ENCODE peak calls at places on chromosome 16, in seven cellular contexts. One of them, this sample, is unnamed.

GRCh38 chr16:30541502-30542329 is 7.1 kb upstream of the ZNF747 start:
- DNase-seq in breast epithelium: no peak
- DNase-seq in CD8-positive, alpha-beta T cell: no peak
- DNase-seq in HCT116: no peak
- DNase-seq in body of pancreas: no peak
- DNase-seq in PC-3: peak; percentile 13
- DNase-seq in stomach: peak; percentile 80
- DNase-seq in this sample: no peak

GRCh38 chr16:48013476-48013875 is 142.3 kb downstream of the ABCC12 start:
- DNase-seq in PC-3: peak; percentile 88
- DNase-seq in breast epithelium: no peak
- DNase-seq in HCT116: no peak
- DNase-seq in body of pancreas: no peak
- DNase-seq in CD8-positive, alpha-beta T cell: no peak
- DNase-seq in stomach: no peak
- DNase-seq in this sample: no peak

GRCh38 chr16:4057439-4057877 is 58.8 kb downstream of the ADCY9 start:
- DNase-seq in breast epithelium: no peak
- DNase-seq in CD8-positive, alpha-beta T cell: no peak
- DNase-seq in body of pancreas: no peak
- DNase-seq in HCT116: no peak
- DNase-seq in PC-3: no peak
- DNase-seq in stomach: no peak
- DNase-seq in this sample: no peak

GRCh38 chr16:80459331-80459777 is 81.4 kb upstream of the DYNLRB2 start:
- DNase-seq in HCT116: no peak
- DNase-seq in CD8-positive, alpha-beta T cell: no peak
- DNase-seq in stomach: no peak
- DNase-seq in breast epithelium: peak; percentile 26
- DNase-seq in PC-3: no peak
- DNase-seq in body of pancreas: peak; percentile 36
- DNase-seq in this sample: no peak

GRCh38 chr16:25289466-25289865 is 31.8 kb upstream of the ZKSCAN2 start:
- DNase-seq in stomach: no peak
- DNase-seq in body of pancreas: no peak
- DNase-seq in HCT116: no peak
- DNase-seq in CD8-positive, alpha-beta T cell: no peak
- DNase-seq in PC-3: no peak
- DNase-seq in breast epithelium: no peak
- DNase-seq in this sample: no peak

GRCh38 chr16:52251495-52251894 is 295.4 kb downstream of the TOX3 start:
- DNase-seq in body of pancreas: no peak
- DNase-seq in CD8-positive, alpha-beta T cell: no peak
- DNase-seq in PC-3: no peak
- DNase-seq in breast epithelium: no peak
- DNase-seq in stomach: no peak
- DNase-seq in HCT116: no peak
- DNase-seq in this sample: no peak

GRCh38 chr16:35565626-35566025 is 2106.2 kb downstream of the TP53TG3F start:
- DNase-seq in breast epithelium: no peak
- DNase-seq in stomach: no peak
- DNase-seq in HCT116: no peak
- DNase-seq in PC-3: no peak
- DNase-seq in CD8-positive, alpha-beta T cell: no peak
- DNase-seq in body of pancreas: no peak
- DNase-seq in this sample: no peak

GRCh38 chr16:4309833-4310266 is 6.0 kb upstream of the GLIS2 start:
- DNase-seq in HCT116: peak; percentile 61
- DNase-seq in CD8-positive, alpha-beta T cell: peak; percentile 32
- DNase-seq in PC-3: peak; percentile 58
- DNase-seq in breast epithelium: no peak
- DNase-seq in stomach: peak; percentile 82
- DNase-seq in body of pancreas: peak; percentile 74
- DNase-seq in this sample: peak; percentile 89

GRCh38 chr16:15422222-15422621 is 12.2 kb upstream of the BMERB1 start:
- DNase-seq in body of pancreas: peak; percentile 54
- DNase-seq in stomach: peak; percentile 47
- DNase-seq in CD8-positive, alpha-beta T cell: no peak
- DNase-seq in PC-3: no peak
- DNase-seq in breast epithelium: no peak
- DNase-seq in HCT116: no peak
- DNase-seq in this sample: no peak

GRCh38 chr16:84096447-84097005 is 20.2 kb downstream of the MBTPS1 start:
- DNase-seq in breast epithelium: no peak
- DNase-seq in stomach: peak; percentile 48
- DNase-seq in body of pancreas: peak; percentile 53
- DNase-seq in CD8-positive, alpha-beta T cell: no peak
- DNase-seq in PC-3: peak; percentile 75
- DNase-seq in HCT116: no peak
- DNase-seq in this sample: no peak

GRCh38 chr16:21666772-21667171 is 3.0 kb downstream of the OTOA start:
- DNase-seq in HCT116: no peak
- DNase-seq in PC-3: no peak
- DNase-seq in breast epithelium: no peak
- DNase-seq in stomach: no peak
- DNase-seq in body of pancreas: no peak
- DNase-seq in CD8-positive, alpha-beta T cell: no peak
- DNase-seq in this sample: no peak

GRCh38 chr16:28289939-28290862 is 2.1 kb upstream of the SBK1 start:
- DNase-seq in CD8-positive, alpha-beta T cell: no peak
- DNase-seq in breast epithelium: no peak
- DNase-seq in PC-3: no peak
- DNase-seq in body of pancreas: no peak
- DNase-seq in HCT116: no peak
- DNase-seq in stomach: no peak
- DNase-seq in this sample: no peak

GRCh38 chr16:61146429-61146828 is 889.8 kb downstream of the CDH8 start:
- DNase-seq in HCT116: no peak
- DNase-seq in PC-3: no peak
- DNase-seq in stomach: no peak
- DNase-seq in body of pancreas: no peak
- DNase-seq in CD8-positive, alpha-beta T cell: no peak
- DNase-seq in breast epithelium: no peak
- DNase-seq in this sample: no peak

GRCh38 chr16:1309888-1310831 is 724 bp downstream of the UBE2I start:
- DNase-seq in HCT116: no peak
- DNase-seq in breast epithelium: peak; percentile 44
- DNase-seq in CD8-positive, alpha-beta T cell: peak; percentile 42
- DNase-seq in body of pancreas: peak; percentile 53
- DNase-seq in stomach: peak; percentile 50
- DNase-seq in PC-3: no peak
- DNase-seq in this sample: peak; percentile 89

GRCh38 chr16:19884611-19885455 is at the start of gene GPRC5B:
- DNase-seq in PC-3: peak; percentile 34
- DNase-seq in HCT116: no peak
- DNase-seq in CD8-positive, alpha-beta T cell: peak; percentile 32
- DNase-seq in body of pancreas: peak; percentile 51
- DNase-seq in breast epithelium: peak; percentile 32
- DNase-seq in stomach: peak; percentile 60
- DNase-seq in this sample: no peak

GRCh38 chr16:53912155-53912554 is 208.2 kb downstream of the FTO start:
- DNase-seq in body of pancreas: no peak
- DNase-seq in CD8-positive, alpha-beta T cell: no peak
- DNase-seq in stomach: no peak
- DNase-seq in PC-3: no peak
- DNase-seq in HCT116: no peak
- DNase-seq in breast epithelium: no peak
- DNase-seq in this sample: no peak

GRCh38 chr16:9539346-9539745 is 447.9 kb downstream of the HAPSTR1 start:
- DNase-seq in HCT116: no peak
- DNase-seq in body of pancreas: no peak
- DNase-seq in stomach: no peak
- DNase-seq in CD8-positive, alpha-beta T cell: no peak
- DNase-seq in PC-3: no peak
- DNase-seq in breast epithelium: no peak
- DNase-seq in this sample: no peak

GRCh38 chr16:83835972-83836566 is 28.3 kb downstream of the HSBP1 start:
- DNase-seq in PC-3: peak; percentile 63
- DNase-seq in breast epithelium: no peak
- DNase-seq in HCT116: peak; percentile 51
- DNase-seq in stomach: no peak
- DNase-seq in CD8-positive, alpha-beta T cell: no peak
- DNase-seq in body of pancreas: no peak
- DNase-seq in this sample: no peak

GRCh38 chr16:82792704-82793103 is 165.9 kb downstream of the CDH13 start:
- DNase-seq in stomach: no peak
- DNase-seq in breast epithelium: no peak
- DNase-seq in HCT116: no peak
- DNase-seq in body of pancreas: no peak
- DNase-seq in CD8-positive, alpha-beta T cell: no peak
- DNase-seq in PC-3: no peak
- DNase-seq in this sample: no peak

GRCh38 chr16:66576306-66576705 is 3.0 kb upstream of the CMTM2 start:
- DNase-seq in CD8-positive, alpha-beta T cell: no peak
- DNase-seq in PC-3: no peak
- DNase-seq in stomach: no peak
- DNase-seq in body of pancreas: no peak
- DNase-seq in HCT116: no peak
- DNase-seq in breast epithelium: no peak
- DNase-seq in this sample: no peak
- H3K4me1 ChIP-seq in CD8-positive, alpha-beta T cell: peaks cover 12% of the 10 kb centered on the region
- H3K4me1 ChIP-seq in PC-3: peaks cover 14% of the 10 kb centered on the region
- H3K4me1 ChIP-seq in stomach: no peaks in the 10 kb centered on the region
- H3K4me1 ChIP-seq in body of pancreas: no peaks in the 10 kb centered on the region
- H3K4me1 ChIP-seq in HCT116: peaks cover 14% of the 10 kb centered on the region
- H3K4me1 ChIP-seq in breast epithelium: no peaks in the 10 kb centered on the region
- H3K4me1 ChIP-seq in this sample: peaks cover 15% of the 10 kb centered on the region

DNA sequence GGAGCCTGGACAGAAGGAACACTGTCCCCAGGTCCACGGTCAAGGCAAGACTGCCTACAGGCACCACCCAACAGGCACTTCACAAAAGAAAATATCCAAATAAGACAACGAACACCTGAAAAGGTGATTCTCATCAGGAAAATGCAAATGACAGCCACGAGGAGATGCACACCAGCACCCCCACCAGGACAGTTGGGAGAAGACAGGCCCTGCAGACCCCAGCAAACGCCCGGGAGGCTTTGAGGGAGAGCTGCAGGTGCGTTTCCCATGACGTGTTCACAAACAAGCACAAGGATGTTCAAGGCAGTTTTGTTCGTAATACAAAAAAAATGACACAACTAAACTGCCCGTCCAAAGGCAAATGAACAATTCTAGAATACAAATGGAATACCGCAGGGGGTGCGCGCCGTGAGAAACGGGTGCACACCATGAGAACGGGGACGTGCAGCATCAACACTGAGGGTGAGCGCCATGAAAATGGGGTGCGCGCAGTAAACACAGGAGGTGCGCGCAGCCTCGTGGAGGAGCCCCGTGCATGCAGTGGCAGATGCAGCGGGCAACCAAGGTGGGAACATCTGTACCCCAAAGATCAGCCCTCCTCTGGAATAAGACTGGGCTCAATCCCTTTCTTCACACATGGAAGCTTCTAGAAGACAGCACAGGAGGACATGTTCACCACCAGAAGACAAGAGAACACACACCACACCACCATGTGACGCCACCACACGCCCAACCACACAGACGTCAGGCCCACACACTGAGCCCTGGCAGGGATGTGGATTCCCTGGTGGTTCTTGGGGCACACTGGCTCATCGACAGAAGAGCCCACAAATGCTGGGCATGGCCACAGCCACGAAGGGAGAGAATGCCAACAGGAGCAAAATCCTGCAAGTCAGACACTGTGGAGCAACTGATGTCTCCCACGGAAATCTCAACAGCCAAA is 91.2 kb downstream of the ZNF778 start:
- DNase-seq in HCT116: no peak
- DNase-seq in body of pancreas: no peak
- DNase-seq in stomach: no peak
- DNase-seq in breast epithelium: no peak
- DNase-seq in CD8-positive, alpha-beta T cell: no peak
- DNase-seq in PC-3: no peak
- DNase-seq in this sample: peak; percentile 53
- TF ChIP-seq CTCF in HCT116: no peak
- TF ChIP-seq CTCF in body of pancreas: no peak
- TF ChIP-seq CTCF in stomach: peak; percentile 39
- TF ChIP-seq CTCF in breast epithelium: peak; percentile 13
- TF ChIP-seq CTCF in CD8-positive, alpha-beta T cell: peak; percentile 71
- TF ChIP-seq CTCF in PC-3: peak; percentile 63
- TF ChIP-seq CTCF in this sample: peak; percentile 49

GRCh38 chr16:85512716-85513115 is 100.4 kb upstream of the GSE1 start:
- DNase-seq in breast epithelium: no peak
- DNase-seq in body of pancreas: no peak
- DNase-seq in CD8-positive, alpha-beta T cell: no peak
- DNase-seq in HCT116: no peak
- DNase-seq in PC-3: no peak
- DNase-seq in stomach: no peak
- DNase-seq in this sample: no peak
- H3K4me1 ChIP-seq in breast epithelium: peaks cover 15% of the 10 kb centered on the region
- H3K4me1 ChIP-seq in body of pancreas: peaks cover 44% of the 10 kb centered on the region
- H3K4me1 ChIP-seq in CD8-positive, alpha-beta T cell: no peaks in the 10 kb centered on the region
- H3K4me1 ChIP-seq in HCT116: peaks cover 39% of the 10 kb centered on the region
- H3K4me1 ChIP-seq in PC-3: peaks cover 24% of the 10 kb centered on the region
- H3K4me1 ChIP-seq in stomach: peaks cover 31% of the 10 kb centered on the region
- H3K4me1 ChIP-seq in this sample: peaks cover 13% of the 10 kb centered on the region

GRCh38 chr16:16988963-16989362 is 481.8 kb downstream of the XYLT1 start:
- DNase-seq in stomach: no peak
- DNase-seq in body of pancreas: no peak
- DNase-seq in breast epithelium: no peak
- DNase-seq in CD8-positive, alpha-beta T cell: no peak
- DNase-seq in HCT116: no peak
- DNase-seq in PC-3: no peak
- DNase-seq in this sample: no peak

GRCh38 chr16:16996830-16997229 is 473.9 kb downstream of the XYLT1 start:
- DNase-seq in HCT116: no peak
- DNase-seq in stomach: no peak
- DNase-seq in breast epithelium: no peak
- DNase-seq in CD8-positive, alpha-beta T cell: no peak
- DNase-seq in body of pancreas: no peak
- DNase-seq in PC-3: no peak
- DNase-seq in this sample: no peak

GRCh38 chr16:16992986-16993783 is 477.6 kb downstream of the XYLT1 start:
- DNase-seq in breast epithelium: no peak
- DNase-seq in stomach: no peak
- DNase-seq in PC-3: no peak
- DNase-seq in body of pancreas: no peak
- DNase-seq in CD8-positive, alpha-beta T cell: no peak
- DNase-seq in HCT116: no peak
- DNase-seq in this sample: no peak

GRCh38 chr16:16994831-16995230 is 475.9 kb downstream of the XYLT1 start:
- DNase-seq in stomach: no peak
- DNase-seq in CD8-positive, alpha-beta T cell: no peak
- DNase-seq in body of pancreas: no peak
- DNase-seq in PC-3: no peak
- DNase-seq in HCT116: no peak
- DNase-seq in breast epithelium: no peak
- DNase-seq in this sample: no peak

GRCh38 chr16:16991711-16992110 is 479.0 kb downstream of the XYLT1 start:
- DNase-seq in CD8-positive, alpha-beta T cell: no peak
- DNase-seq in HCT116: no peak
- DNase-seq in breast epithelium: no peak
- DNase-seq in stomach: no peak
- DNase-seq in PC-3: no peak
- DNase-seq in body of pancreas: no peak
- DNase-seq in this sample: no peak
- TF ChIP-seq CTCF in CD8-positive, alpha-beta T cell: no peak
- TF ChIP-seq CTCF in HCT116: no peak
- TF ChIP-seq CTCF in breast epithelium: no peak
- TF ChIP-seq CTCF in stomach: no peak
- TF ChIP-seq CTCF in PC-3: no peak
- TF ChIP-seq CTCF in body of pancreas: no peak
- TF ChIP-seq CTCF in this sample: no peak

This sample was measured in left lung.